ENCODE peak calls at places on chromosome 17, in five cellular contexts. C, S, G, D and E are unnamed samples.

GRCh38 chr17:82227629-82228277 is 1.1 kb upstream of the SLC16A3 start:
- DNase-seq in C (no peak), G (no peak), D (no peak), S (no peak), E (no peak)

GRCh38 chr17:72661945-72662826 is 430.3 kb downstream of the SLC39A11 start:
- DNase-seq in G (no peak), D (no peak), C (no peak), S (no peak), E (no peak)

GRCh38 chr17:16939606-16940115 is 32.3 kb downstream of the TNFRSF13B start:
- DNase-seq in D (no peak), C (no peak), S (peak; percentile 36), G (no peak), E (no peak)

GRCh38 chr17:82754297-82755208 is 2.7 kb downstream of the TBCD start:
- DNase-seq in G (no peak), C (peak; percentile 63), S (no peak), D (no peak), E (no peak)

GRCh38 chr17:11909348-11909747 is 87.9 kb downstream of the ZNF18 start:
- DNase-seq in C (no peak), G (no peak), D (no peak), S (no peak), E (no peak)

GRCh38 chr17:71337903-71338302 is 782.9 kb upstream of the SOX9 start:
- DNase-seq in C (no peak), S (no peak), D (no peak), G (no peak), E (no peak)

GRCh38 chr17:58318627-58319180 is 9.9 kb downstream of the TSPOAP1 start:
- DNase-seq in D (no peak), G (no peak), S (no peak), C (no peak), E (no peak)

GRCh38 chr17:28045304-28045703 is 2.8 kb downstream of the NLK start:
- DNase-seq in C (no peak), G (no peak), D (no peak), S (no peak), E (no peak)

GRCh38 chr17:50903604-50904521 is 37.7 kb upstream of the TOB1 start:
- DNase-seq in D (no peak), S (no peak), G (no peak), C (no peak), E (no peak)

GRCh38 chr17:73803867-73804539 is 159.8 kb upstream of the SDK2 start:
- DNase-seq in S (no peak), D (no peak), C (no peak), G (no peak), E (no peak)

GRCh38 chr17:65523853-65524664 is 37.4 kb downstream of the AXIN2 start:
- DNase-seq in D (no peak), G (no peak), C (no peak), S (no peak), E (no peak)

GRCh38 chr17:49798182-49798581 is 9.7 kb downstream of the KAT7 start:
- DNase-seq in G (no peak), S (no peak), D (no peak), C (no peak), E (no peak)

GRCh38 chr17:16997514-16998429 is 25.9 kb upstream of the TNFRSF13B start:
- DNase-seq in G (no peak), D (no peak), S (no peak), C (no peak), E (peak; percentile 46)

GRCh38 chr17:18124346-18125126 is 16.0 kb downstream of the MYO15A start:
- DNase-seq in G (no peak), D (no peak), S (no peak), C (no peak), E (no peak)

GRCh38 chr17:8384801-8385335 is 1.9 kb upstream of the RPL26 start:
- DNase-seq in S (no peak), D (no peak), G (peak; percentile 87), C (no peak), E (no peak)

GRCh38 chr17:70527364-70527888 is 358.1 kb downstream of the KCNJ2 start:
- DNase-seq in G (no peak), C (no peak), S (no peak), D (peak; percentile 5), E (no peak)

GRCh38 chr17:65433592-65433991 is 127.9 kb downstream of the AXIN2 start:
- DNase-seq in S (no peak), C (no peak), G (no peak), D (no peak), E (no peak)

GRCh38 chr17:79395046-79395445 is 215.8 kb downstream of the RBFOX3 start:
- DNase-seq in D (no peak), S (no peak), G (no peak), C (no peak), E (no peak)

GRCh38 chr17:31825961-31826691 is 32.9 kb downstream of the COPRS start:
- DNase-seq in D (no peak), C (no peak), S (peak; percentile 53), G (no peak), E (no peak)

GRCh38 chr17:74759243-74759801 is 10.9 kb downstream of the NHERF1 start:
- DNase-seq in G (no peak), D (peak; percentile 85), C (no peak), S (no peak), E (no peak)

GRCh38 chr17:19975601-19976000 is 2.0 kb downstream of the AKAP10 start:
- DNase-seq in S (no peak), D (no peak), C (no peak), G (no peak), E (no peak)

GRCh38 chr17:82296511-82297279 is 20.7 kb downstream of the CD7 start:
- DNase-seq in S (peak; percentile 74), D (no peak), C (no peak), G (no peak), E (no peak)

GRCh38 chr17:76370261-76370993 is 14.0 kb upstream of the SPHK1 start:
- DNase-seq in G (peak; percentile 98), D (no peak), C (no peak), S (no peak), E (no peak)

GRCh38 chr17:29210879-29211278 is 30.7 kb upstream of the MYO18A start:
- DNase-seq in S (no peak), G (no peak), C (no peak), D (no peak), E (no peak)

GRCh38 chr17:48471807-48472484 is 41.9 kb upstream of the SKAP1 start:
- DNase-seq in G (no peak), C (no peak), S (no peak), D (no peak), E (no peak)

GRCh38 chr17:4769628-4770027 is 2.1 kb upstream of the TM4SF5 start:
- DNase-seq in D (no peak), G (no peak), C (no peak), S (no peak), E (no peak)

GRCh38 chr17:74233937-74234336 is 20.6 kb downstream of the TTYH2 start:
- DNase-seq in S (no peak), D (no peak), G (no peak), C (no peak), E (no peak)